ENCODE peak calls at places on chromosomes 7 and 10, in eight cellular contexts. Z, K, V, C, U, Y, R and B are unnamed samples.

GRCh38 chr10:33352154-33352553 is 17.7 kb upstream of the NRP1 start:
- DNase-seq in K (no peak), R (peak; percentile 68), Z (no peak), U (peak; percentile 13), C (no peak), V (no peak), Y (no peak), B (no peak)

GRCh38 chr10:76202777-76203176 is 771.4 kb downstream of the LRMDA start:
- DNase-seq in Y (no peak), R (no peak), U (no peak), Z (no peak), V (no peak), C (no peak), K (no peak), B (no peak)

GRCh38 chr7:90210925-90211324 is 615 bp upstream of the STEAP2 start:
- DNase-seq in C (no peak), V (no peak), R (no peak), U (no peak), K (no peak), Y (no peak), Z (peak; percentile 44), B (peak; percentile 1)

GRCh38 chr10:111579473-111579872 is 502.6 kb downstream of the ADRA2A start:
- DNase-seq in U (no peak), V (no peak), K (no peak), C (no peak), Y (no peak), Z (no peak), R (no peak), B (no peak)

GRCh38 chr7:105643384-105643783 is 62.1 kb upstream of the EFCAB10 start:
- DNase-seq in Z (no peak), U (no peak), Y (no peak), R (no peak), C (no peak), K (no peak), V (no peak), B (no peak)

GRCh38 chr10:131975003-131975402 is 6.7 kb downstream of the BNIP3 start:
- DNase-seq in U (no peak), Z (no peak), K (no peak), V (no peak), Y (no peak), R (no peak), C (no peak), B (no peak)

GRCh38 chr7:132991615-132992587 is 90.0 kb downstream of the CHCHD3 start:
- DNase-seq in V (no peak), U (no peak), R (no peak), K (no peak), Y (no peak), C (no peak), Z (peak; percentile 22), B (no peak)

GRCh38 chr7:126370038-126370668 is 882.6 kb downstream of the GRM8 start:
- DNase-seq in V (no peak), C (no peak), Y (no peak), R (no peak), Z (no peak), K (no peak), U (no peak), B (no peak)

GRCh38 chr7:1571261-1571650 is 1.4 kb upstream of the PSMG3 start:
- DNase-seq in U (no peak), Z (peak; percentile 65), K (no peak), V (no peak), R (peak; percentile 48), C (no peak), Y (no peak), B (no peak)

GRCh38 chr10:112532053-112532658 is 85.1 kb downstream of the VTI1A start:
- DNase-seq in Y (no peak), R (no peak), U (no peak), K (no peak), C (peak; percentile 78), Z (no peak), V (no peak), B (no peak)

GRCh38 chr10:4673279-4674040 is 152.5 kb upstream of the AKR1E2 start:
- DNase-seq in C (no peak), Y (no peak), U (no peak), K (no peak), V (no peak), R (no peak), Z (no peak), B (no peak)